ENCODE peak calls at places on chromosomes 4 and X, in nine cellular contexts. B is fibroblast of mammary gland, M is bronchial epithelial cell, V is right atrium auricular region, S is keratinocyte, E is IMR-90, P is lung, Q is H1, I is breast epithelium. O is an unnamed sample.

GRCh38 chr4:88792268-88792781 is 94.7 kb upstream of the NAP1L5 start:
- DNase-seq in B (peak), M (peak), V (no peak), S (no peak), E (peak), P (no peak), Q (no peak), I (no peak), O (no peak)

GRCh38 chr4:3111461-3111860 is 37.0 kb downstream of the HTT start:
- DNase-seq in B (peak), M (peak), V (no peak), S (no peak), E (peak), P (no peak), Q (no peak), I (peak), O (no peak)

GRCh38 chr4:58136611-58137010 is 1026.4 kb upstream of the IGFBP7 start:
- DNase-seq in B (no peak), M (no peak), V (no peak), S (no peak), E (no peak), P (no peak), Q (no peak), I (no peak), O (no peak)

GRCh38 chrX:147876849-147877646 is 34.7 kb upstream of the FMR1 start:
- DNase-seq in B (no peak), M (no peak), V (no peak), S (no peak), E (no peak), P (no peak), Q (no peak), I (no peak), O (no peak)

GRCh38 chr4:138037716-138038115 is 204.4 kb downstream of the SLC7A11 start:
- DNase-seq in B (peak), M (no peak), V (no peak), S (no peak), E (peak), P (no peak), Q (no peak), I (no peak), O (no peak)

GRCh38 chr4:55398966-55399365 is 3.2 kb downstream of the TMEM165 start:
- DNase-seq in B (peak), M (no peak), V (no peak), S (no peak), E (peak), P (no peak), Q (no peak), I (no peak), O (no peak)

GRCh38 chrX:65696613-65697012 is 29.2 kb downstream of the MSN start:
- DNase-seq in B (no peak), M (no peak), V (no peak), S (no peak), E (no peak), P (no peak), Q (no peak), I (no peak), O (no peak)

GRCh38 chrX:71533850-71534515 is 1.1 kb downstream of the OGT start:
- DNase-seq in B (peak), M (peak), V (no peak), S (no peak), E (peak), P (peak), Q (peak), I (peak), O (no peak)

GRCh38 chr4:10670346-10670745 is 14.2 kb downstream of the CLNK start:
- DNase-seq in B (no peak), M (no peak), V (no peak), S (no peak), E (no peak), P (no peak), Q (no peak), I (no peak), O (no peak)

GRCh38 chr4:154982187-154983047 is 201.3 kb downstream of the RBM46 start:
- DNase-seq in B (peak), M (peak), V (peak), S (no peak), E (peak), P (peak), Q (peak), I (peak), O (no peak)

GRCh38 chr4:98929341-98930267 is 671 bp upstream of the EIF4E start:
- DNase-seq in B (peak), M (peak), V (peak), S (peak), E (peak), P (peak), Q (peak), I (peak), O (peak)

GRCh38 chr4:80266902-80267380 is 477 bp downstream of the FGF5 start:
- DNase-seq in B (peak), M (peak), V (no peak), S (no peak), E (peak), P (no peak), Q (no peak), I (no peak), O (no peak)

GRCh38 chrX:79413009-79413408 is 45.9 kb upstream of the ITM2A start:
- DNase-seq in B (peak), M (peak), V (no peak), S (no peak), E (peak), P (no peak), Q (no peak), I (no peak), O (no peak)

GRCh38 chr4:26321326-26322276 is 787 bp downstream of the RBPJ start:
- DNase-seq in B (no peak), M (peak), V (no peak), S (no peak), E (peak), P (peak), Q (peak), I (no peak), O (no peak)

GRCh38 chr4:148057425-148058020 is 325.6 kb downstream of the ARHGAP10 start:
- DNase-seq in B (no peak), M (no peak), V (no peak), S (no peak), E (no peak), P (no peak), Q (no peak), I (no peak), O (no peak)
- H3K4me3 ChIP-seq in B (no peak), M (no peak), V (no peak), S (no peak), E (no peak), P (no peak), Q (no peak), I (no peak), O (no peak)

GRCh38 chr4:180950377-180950776 is 1292.8 kb upstream of the TENM3 start:
- DNase-seq in B (peak), M (peak), V (no peak), S (no peak), E (no peak), P (no peak), Q (no peak), I (no peak), O (no peak)

GRCh38 chr4:180949825-180950224 is 1293.4 kb upstream of the TENM3 start:
- DNase-seq in B (peak), M (peak), V (no peak), S (peak), E (no peak), P (no peak), Q (no peak), I (no peak), O (no peak)

GRCh38 chr4:180951312-180951711 is 1291.9 kb upstream of the TENM3 start:
- DNase-seq in B (no peak), M (no peak), V (no peak), S (no peak), E (no peak), P (no peak), Q (no peak), I (no peak), O (no peak)

DNA sequence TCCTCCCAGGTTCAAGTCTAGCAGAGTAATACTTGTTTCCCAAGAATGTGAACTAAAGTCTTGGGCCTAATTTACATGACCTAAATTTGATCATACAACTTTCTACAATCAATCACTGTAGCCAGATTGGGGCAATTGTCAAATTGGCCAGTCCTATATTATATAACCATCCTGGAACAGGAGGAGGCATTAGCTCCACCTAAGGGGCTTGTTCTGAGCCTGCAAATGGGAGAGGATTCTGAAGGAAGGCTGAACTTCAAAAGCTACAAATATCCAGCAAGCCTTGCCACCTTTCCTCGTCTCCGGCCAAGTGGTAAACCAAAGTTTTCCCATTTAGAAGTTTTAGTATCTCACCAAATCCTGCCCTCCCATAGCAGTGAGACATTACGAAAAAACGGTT is 1289.6 kb upstream of the TENM3 start:
- DNase-seq in B (no peak), M (peak), V (no peak), S (no peak), E (peak), P (no peak), Q (no peak), I (no peak), O (no peak)
- TF ChIP-seq CTCF in B (peak), M (no peak), V (no peak), S (no peak), E (peak), P (no peak), Q (no peak), I (no peak), O (no peak)

DNA sequence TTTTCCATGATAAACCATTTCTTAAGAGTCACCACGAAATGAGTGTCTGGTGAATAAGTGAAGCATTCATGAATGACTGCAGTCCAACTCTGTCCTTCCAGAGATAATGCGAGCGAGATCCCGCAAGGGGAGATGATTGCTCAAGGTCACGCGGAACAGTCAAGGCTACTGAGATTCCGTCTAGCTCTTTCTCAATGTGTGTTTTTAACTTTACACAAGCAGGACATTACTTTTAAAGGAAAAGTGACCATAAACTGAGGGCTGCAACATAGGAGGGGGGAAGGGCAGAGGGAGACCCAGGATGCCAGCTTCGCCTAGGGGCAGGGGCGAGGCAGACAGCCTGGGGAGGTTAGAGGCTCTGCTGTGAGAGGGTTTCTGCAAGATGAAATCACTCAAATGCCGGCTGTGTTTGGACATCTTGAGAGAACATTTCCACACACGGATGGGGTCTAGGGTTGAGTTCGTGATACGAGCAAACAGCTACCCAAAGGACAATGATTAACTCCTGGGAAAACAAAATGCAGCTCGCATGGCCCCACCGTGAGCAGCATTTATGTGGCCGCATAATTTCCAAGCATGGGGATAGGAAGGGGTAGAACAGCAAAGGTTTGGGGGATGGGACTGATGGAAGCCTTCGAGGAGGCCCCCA is 23.8 kb upstream of the CCNQ start:
- DNase-seq in B (no peak), M (no peak), V (no peak), S (no peak), E (peak), P (no peak), Q (no peak), I (no peak), O (no peak)
- H3K4me3 ChIP-seq in B (no peak), M (no peak), V (no peak), S (no peak), E (no peak), P (no peak), Q (no peak), I (no peak), O (no peak)

GRCh38 chr4:182896421-182896820 is 20.8 kb downstream of the DCTD start:
- DNase-seq in B (no peak), M (no peak), V (no peak), S (no peak), E (no peak), P (no peak), Q (peak), I (no peak), O (no peak)

GRCh38 chr4:182893490-182893889 is 23.7 kb downstream of the DCTD start:
- DNase-seq in B (no peak), M (no peak), V (no peak), S (no peak), E (no peak), P (no peak), Q (peak), I (no peak), O (no peak)

GRCh38 chr4:182897601-182898478 is 19.3 kb downstream of the DCTD start:
- DNase-seq in B (no peak), M (no peak), V (no peak), S (no peak), E (no peak), P (peak), Q (peak), I (no peak), O (no peak)

GRCh38 chr4:182894681-182895275 is 22.4 kb downstream of the DCTD start:
- DNase-seq in B (no peak), M (no peak), V (peak), S (no peak), E (no peak), P (no peak), Q (peak), I (no peak), O (no peak)

DNA sequence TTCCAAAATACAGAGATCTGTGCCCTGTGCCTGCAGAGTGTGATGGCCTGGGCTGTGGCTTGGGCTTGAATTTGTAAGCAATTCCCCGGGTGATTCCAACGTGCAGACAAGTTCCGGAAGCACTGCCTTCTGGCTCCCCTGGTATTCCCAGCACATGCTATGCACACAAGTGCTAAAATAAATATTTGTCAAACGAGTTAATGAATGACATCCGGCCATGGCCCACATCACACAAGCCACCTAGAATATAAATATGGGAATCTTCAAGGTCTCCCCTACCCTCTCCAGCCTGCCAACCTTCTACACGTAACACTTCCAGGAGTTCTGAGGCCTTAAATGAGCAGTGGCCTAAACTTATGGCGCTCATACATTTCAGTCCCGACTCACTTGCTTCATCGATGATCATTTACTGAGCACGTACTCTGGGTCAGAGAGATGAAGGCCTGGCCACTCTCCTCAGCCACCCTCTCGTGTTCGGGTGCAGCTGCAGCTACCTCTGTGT is 21.3 kb downstream of the DCTD start:
- DNase-seq in B (no peak), M (no peak), V (no peak), S (no peak), E (no peak), P (no peak), Q (peak), I (no peak), O (no peak)
- TF ChIP-seq CTCF in B (no peak), M (no peak), V (no peak), S (no peak), E (no peak), P (no peak), Q (no peak), I (no peak), O (no peak)

DNA sequence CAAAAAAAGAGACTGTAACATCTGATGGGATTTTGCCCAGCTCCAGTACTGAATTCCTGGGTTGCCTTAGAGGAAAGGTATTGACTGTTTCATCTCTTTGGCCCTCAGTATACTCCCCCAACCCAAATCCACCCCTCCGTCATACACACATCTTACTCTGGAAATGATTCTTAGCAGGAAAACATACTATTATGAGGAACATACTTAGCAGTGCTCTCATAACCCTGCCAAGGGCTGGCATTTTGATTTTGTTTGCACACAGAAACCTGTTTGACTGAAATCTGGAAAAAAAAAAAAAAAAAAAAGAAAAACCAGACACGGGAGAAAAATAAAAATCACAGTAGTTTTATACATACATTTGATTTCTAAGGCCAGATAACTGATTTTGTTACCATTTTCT is 19.4 kb upstream of the AR start:
- DNase-seq in B (no peak), M (no peak), V (no peak), S (no peak), E (no peak), P (no peak), Q (no peak), I (no peak), O (no peak)
- H3K4me3 ChIP-seq in B (no peak), M (no peak), V (no peak), S (no peak), E (no peak), P (no peak), Q (no peak), I (no peak), O (no peak)

GRCh38 chr4:82275431-82276423 is 98.1 kb downstream of the HNRNPD start:
- DNase-seq in B (no peak), M (peak), V (no peak), S (no peak), E (no peak), P (no peak), Q (peak), I (no peak), O (no peak)
- TF ChIP-seq CTCF in B (no peak), M (no peak), V (no peak), S (no peak), E (no peak), P (no peak), Q (peak), I (no peak), O (no peak)

DNA sequence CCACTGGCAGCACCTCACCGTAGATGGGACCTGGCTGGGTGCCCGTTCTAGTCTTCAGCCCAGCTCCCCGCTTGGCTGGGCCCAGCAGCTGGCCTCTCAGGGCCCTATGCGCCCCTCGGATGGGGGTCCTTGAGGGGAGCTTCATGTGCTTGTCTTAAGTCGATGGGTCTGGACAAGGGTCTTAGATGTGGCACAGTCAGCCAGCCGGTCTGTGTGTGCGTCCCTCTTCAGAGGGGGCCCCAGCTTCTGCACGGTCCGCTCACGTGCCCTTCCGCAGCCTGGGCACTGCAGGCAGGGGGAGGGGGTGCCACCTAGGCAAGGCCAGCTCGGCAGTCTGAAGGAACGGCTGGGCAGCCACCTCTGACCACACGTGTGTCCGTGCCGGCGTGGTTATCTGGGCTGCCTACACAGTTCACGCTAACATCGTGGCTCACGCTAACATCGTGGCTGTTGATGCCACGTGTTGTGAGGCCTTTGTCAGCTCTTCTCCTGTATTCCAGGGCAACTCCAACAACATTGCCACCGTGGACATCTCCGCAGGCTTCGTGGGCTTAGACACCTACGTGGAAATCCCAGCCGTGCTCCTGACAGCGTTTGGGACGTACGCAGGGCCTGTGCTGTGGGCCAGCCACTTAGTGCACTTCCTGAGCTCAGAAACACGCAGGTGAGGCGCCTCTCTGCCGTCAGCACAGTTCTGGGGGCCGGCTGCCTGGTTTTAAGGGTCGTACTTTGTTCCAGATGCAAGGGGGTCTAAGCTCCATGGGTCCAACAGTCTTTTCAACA is 34.5 kb downstream of the PIGG start:
- DNase-seq in B (no peak), M (no peak), V (no peak), S (no peak), E (no peak), P (no peak), Q (no peak), I (no peak), O (no peak)
- H3K4me3 ChIP-seq in B (no peak), M (no peak), V (no peak), S (no peak), E (no peak), P (no peak), Q (no peak), I (no peak), O (no peak)

GRCh38 chrX:131821945-131822622 is 201.0 kb upstream of the STK26 start:
- DNase-seq in B (peak), M (no peak), V (peak), S (no peak), E (peak), P (peak), Q (no peak), I (peak), O (no peak)
- TF ChIP-seq CTCF in B (peak), M (no peak), V (peak), S (peak), E (peak), P (peak), Q (no peak), I (peak), O (no peak)

O was measured in GM12864.